ENCODE peak calls at places on chromosome X, in ten cellular contexts. N is astrocyte of the cerebellum, Q is RWPE1, Y is bronchial epithelial cell, W is cardiac fibroblast, V is BE2C, H is lower lobe of right lung, E is fibroblast of mammary gland, F is PC-9, K is GM12865. P is an unnamed sample.

GRCh38 chrX:134636859-134637258 is 21.4 kb downstream of the PLAC1 start:
- DNase-seq in N (no peak), Q (no peak), Y (no peak), W (peak; percentile 42), V (no peak), H (no peak), E (peak; percentile 72), F (no peak), K (no peak), P (no peak)

GRCh38 chrX:84221181-84221580 is 33.2 kb upstream of the RPS6KA6 start:
- DNase-seq in N (no peak), Q (no peak), Y (no peak), W (no peak), V (no peak), H (no peak), E (no peak), F (no peak), K (no peak), P (no peak)

GRCh38 chrX:100687546-100687945 is 43.5 kb downstream of the SRPX2 start:
- DNase-seq in N (no peak), Q (no peak), Y (no peak), W (no peak), V (no peak), H (no peak), E (no peak), F (no peak), K (peak; percentile 47), P (peak; percentile 8)

GRCh38 chrX:63718010-63718694 is 66.9 kb downstream of the ARHGEF9 start:
- DNase-seq in N (no peak), Q (no peak), Y (no peak), W (no peak), V (no peak), H (no peak), E (no peak), F (no peak), K (peak; percentile 22), P (peak; percentile 19)

GRCh38 chrX:55484948-55485347 is 4.7 kb downstream of the USP51 start:
- DNase-seq in N (no peak), Q (no peak), Y (no peak), W (no peak), V (no peak), H (no peak), E (no peak), F (no peak), K (no peak), P (no peak)

GRCh38 chrX:16096131-16096530 is 27.2 kb upstream of the GRPR start:
- DNase-seq in N (no peak), Q (no peak), Y (no peak), W (no peak), V (no peak), H (no peak), E (no peak), F (no peak), K (no peak), P (no peak)

GRCh38 chrX:154351183-154352011 is 23.0 kb downstream of the FLNA start:
- DNase-seq in N (no peak), Q (no peak), Y (no peak), W (peak; percentile 0), V (peak; percentile 5), H (peak; percentile 54), E (no peak), F (peak; percentile 48), K (no peak), P (no peak)

GRCh38 chrX:65932173-65933084 is 107.5 kb downstream of the VSIG4 start:
- DNase-seq in N (no peak), Q (peak; percentile 33), Y (peak; percentile 92), W (no peak), V (no peak), H (no peak), E (no peak), F (peak; percentile 20), K (no peak), P (no peak)

GRCh38 chrX:101550362-101550761 is at the start of gene ARMCX1:
- DNase-seq in N (peak; percentile 35), Q (peak; percentile 15), Y (peak; percentile 44), W (peak; percentile 88), V (peak; percentile 68), H (peak; percentile 74), E (peak; percentile 84), F (no peak), K (peak; percentile 53), P (no peak)

GRCh38 chrX:44876767-44877166 is 3.8 kb downstream of the KDM6A start:
- DNase-seq in N (no peak), Q (no peak), Y (no peak), W (no peak), V (no peak), H (no peak), E (no peak), F (no peak), K (no peak), P (no peak)

GRCh38 chrX:130560558-130560957 is 158.8 kb downstream of the RBMX2 start:
- DNase-seq in N (no peak), Q (no peak), Y (no peak), W (no peak), V (no peak), H (no peak), E (no peak), F (no peak), K (no peak), P (no peak)

GRCh38 chrX:19956923-19957322 is 33.9 kb downstream of the BCLAF3 start:
- DNase-seq in N (peak; percentile 33), Q (no peak), Y (no peak), W (peak; percentile 9), V (no peak), H (no peak), E (peak; percentile 25), F (no peak), K (no peak), P (no peak)

GRCh38 chrX:103063191-103063845 is 653 bp downstream of the BEX1 start:
- DNase-seq in N (peak; percentile 18), Q (peak; percentile 2), Y (peak; percentile 1), W (peak; percentile 34), V (peak; percentile 61), H (no peak), E (peak; percentile 30), F (no peak), K (no peak), P (no peak)

GRCh38 chrX:10841579-10841978 is 221.2 kb upstream of the MID1 start:
- DNase-seq in N (no peak), Q (no peak), Y (no peak), W (peak; percentile 76), V (no peak), H (no peak), E (peak; percentile 45), F (no peak), K (no peak), P (no peak)

GRCh38 chrX:150941580-150941979 is 41.6 kb upstream of the HMGB3 start:
- DNase-seq in N (no peak), Q (no peak), Y (no peak), W (no peak), V (no peak), H (no peak), E (no peak), F (no peak), K (no peak), P (no peak)

GRCh38 chrX:150482537-150483217 is 85.7 kb upstream of the MTM1 start:
- DNase-seq in N (peak; percentile 22), Q (peak; percentile 63), Y (peak; percentile 87), W (no peak), V (no peak), H (no peak), E (peak; percentile 70), F (peak; percentile 51), K (peak; percentile 24), P (peak; percentile 9)

DNA sequence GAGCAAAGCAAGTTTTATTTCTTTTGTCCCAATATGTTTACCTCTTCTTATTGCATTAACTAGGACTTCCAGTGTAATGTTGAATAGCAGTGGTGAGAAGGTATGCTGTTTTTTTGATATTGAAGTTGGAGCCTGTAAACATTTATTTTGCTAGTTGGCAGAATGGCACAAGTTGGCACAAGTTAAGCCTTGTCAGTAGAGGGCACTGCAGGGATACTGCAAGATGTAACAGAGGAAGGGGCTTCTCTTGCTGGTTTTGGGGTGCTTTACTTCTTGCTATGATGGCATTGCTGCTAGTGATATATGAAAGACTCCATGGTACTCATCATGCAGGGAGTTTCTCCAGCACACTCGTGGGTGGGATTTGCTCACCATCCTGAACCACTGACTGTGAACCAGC is 327.3 kb upstream of the ARX start:
- DNase-seq in N (no peak), Q (no peak), Y (no peak), W (no peak), V (no peak), H (no peak), E (no peak), F (no peak), K (no peak), P (no peak)
- TF ChIP-seq CTCF in N (no peak), Q (no peak), Y (no peak), W (no peak), V (peak; percentile 20), H (no peak), E (no peak), F (no peak), K (no peak), P (no peak)

GRCh38 chrX:118745570-118745969 is 18.2 kb downstream of the IL13RA1 start:
- DNase-seq in N (no peak), Q (no peak), Y (peak; percentile 47), W (peak; percentile 24), V (no peak), H (no peak), E (peak; percentile 57), F (no peak), K (no peak), P (no peak)
- TF ChIP-seq CTCF in N (no peak), Q (no peak), Y (no peak), W (no peak), V (no peak), H (no peak), E (no peak), F (no peak), K (no peak), P (no peak)

DNA sequence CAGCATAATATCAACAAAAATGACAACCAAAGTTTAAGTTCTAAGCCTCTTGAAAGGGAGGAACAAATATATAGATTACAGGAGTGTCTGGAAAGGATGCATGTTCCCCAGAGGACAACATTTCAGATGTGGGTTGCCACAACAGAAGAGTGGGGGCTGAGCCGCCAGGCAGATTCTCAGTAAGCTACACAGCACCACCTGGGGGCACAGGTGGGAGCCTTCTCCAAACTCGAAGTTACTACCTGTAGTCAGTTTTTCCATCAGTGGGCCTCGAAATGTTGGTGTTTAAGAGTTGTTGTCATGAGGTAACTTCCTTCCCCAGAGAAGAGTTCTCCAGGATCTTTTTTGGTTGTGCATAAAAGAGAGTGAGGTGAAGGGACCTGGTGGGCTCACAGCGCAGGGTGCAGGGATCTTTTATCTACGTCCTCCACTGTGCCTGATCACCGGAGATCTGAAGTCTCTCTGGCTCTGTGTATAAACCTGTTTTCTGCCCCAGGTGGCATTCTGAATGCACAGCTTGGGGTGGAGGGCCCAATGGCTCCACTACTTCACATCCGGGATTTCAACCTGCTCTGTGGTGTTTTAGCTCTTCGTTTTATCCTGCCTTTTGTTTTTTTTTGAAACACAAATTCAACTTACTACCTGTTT is 58.4 kb upstream of the STS start:
- DNase-seq in N (no peak), Q (no peak), Y (no peak), W (no peak), V (peak; percentile 12), H (no peak), E (no peak), F (no peak), K (peak; percentile 49), P (peak; percentile 12)
- TF ChIP-seq CTCF in N (peak; percentile 29), Q (no peak), Y (no peak), W (no peak), V (peak; percentile 26), H (no peak), E (no peak), F (peak; percentile 27), K (peak; percentile 35), P (peak; percentile 28)

GRCh38 chrX:85630901-85631300 is 251.4 kb upstream of the POF1B start:
- DNase-seq in N (no peak), Q (no peak), Y (no peak), W (no peak), V (no peak), H (no peak), E (no peak), F (no peak), K (no peak), P (no peak)
- TF ChIP-seq CTCF in N (no peak), Q (no peak), Y (no peak), W (no peak), V (no peak), H (no peak), E (no peak), F (no peak), K (no peak), P (no peak)